ENCODE peak calls at places on chromosomes 11 and 22, in nine cellular contexts. E is HCT116; O is tibial artery; S is mammary epithelial cell; R is kidney; C is CD4-positive, CD25-positive, alpha-beta regulatory T cell; V is neural progenitor cell; N is CD8-positive, alpha-beta T cell; Q is PC-3. B is an unnamed sample. For H3K4me1, the result is how much of the 10 kb centered on the place peaks cover.

GRCh38 chr11:94243571-94244229 is 60.7 kb upstream of the IZUMO1R start:
- DNase-seq in E (no peak), O (no peak), S (no peak), R (no peak), C (no peak), V (no peak), N (no peak), Q (no peak), B (no peak)

GRCh38 chr11:74672956-74673895 is 58.0 kb downstream of the CHRDL2 start:
- DNase-seq in E (no peak), O (peak), S (peak), R (peak), C (no peak), V (no peak), N (no peak), Q (peak), B (no peak)

GRCh38 chr22:32203181-32204105 is 1.4 kb downstream of the RFPL2 start:
- DNase-seq in E (no peak), O (no peak), S (no peak), R (no peak), C (no peak), V (no peak), N (no peak), Q (no peak), B (peak)

GRCh38 chr11:92347404-92347803 is 122.8 kb downstream of the FAT3 start:
- DNase-seq in E (no peak), O (no peak), S (no peak), R (no peak), C (no peak), V (no peak), N (no peak), Q (no peak), B (no peak)

GRCh38 chr22:42324991-42325710 is 54.7 kb upstream of the TCF20 start:
- DNase-seq in E (no peak), O (no peak), S (no peak), R (no peak), C (no peak), V (no peak), N (no peak), Q (no peak), B (peak)

GRCh38 chr11:123251656-123252344 is 56.8 kb upstream of the CLMP start:
- DNase-seq in E (no peak), O (no peak), S (no peak), R (peak), C (no peak), V (no peak), N (no peak), Q (no peak), B (no peak)

GRCh38 chr11:41446107-41446506 is 13.3 kb downstream of the LRRC4C start:
- DNase-seq in E (no peak), O (no peak), S (peak), R (no peak), C (no peak), V (no peak), N (no peak), Q (peak), B (no peak)

GRCh38 chr11:76083563-76084451 is 122.5 kb downstream of the WNT11 start:
- DNase-seq in E (no peak), O (no peak), S (no peak), R (no peak), C (no peak), V (no peak), N (no peak), Q (peak), B (no peak)

GRCh38 chr11:78995166-78995565 is 420.5 kb upstream of the NARS2 start:
- DNase-seq in E (no peak), O (no peak), S (no peak), R (no peak), C (no peak), V (no peak), N (no peak), Q (no peak), B (no peak)

GRCh38 chr11:2834893-2835767 is 50.4 kb downstream of the CDKN1C start:
- DNase-seq in E (no peak), O (no peak), S (peak), R (peak), C (no peak), V (no peak), N (no peak), Q (peak), B (peak)

GRCh38 chr22:19807914-19808872 is 46.5 kb downstream of the GNB1L start:
- DNase-seq in E (no peak), O (peak), S (no peak), R (peak), C (no peak), V (no peak), N (no peak), Q (no peak), B (peak)

GRCh38 chr11:88398372-88399140 is 61.0 kb upstream of the CTSC start:
- DNase-seq in E (peak), O (no peak), S (peak), R (no peak), C (no peak), V (no peak), N (no peak), Q (peak), B (no peak)

GRCh38 chr11:123137496-123138270 is 57.4 kb downstream of the CLMP start:
- DNase-seq in E (no peak), O (peak), S (no peak), R (peak), C (no peak), V (peak), N (no peak), Q (no peak), B (peak)

GRCh38 chr11:61659413-61660196 is 20.6 kb upstream of the DAGLA start:
- DNase-seq in E (no peak), O (no peak), S (no peak), R (no peak), C (no peak), V (no peak), N (no peak), Q (peak), B (no peak)

GRCh38 chr11:75733346-75734107 is 15.9 kb downstream of the MOGAT2 start:
- DNase-seq in E (no peak), O (no peak), S (peak), R (no peak), C (no peak), V (peak), N (no peak), Q (peak), B (peak)

GRCh38 chr11:46800177-46800576 is 45.9 kb downstream of the CKAP5 start:
- DNase-seq in E (no peak), O (no peak), S (no peak), R (no peak), C (no peak), V (no peak), N (no peak), Q (no peak), B (no peak)

GRCh38 chr22:21045585-21046294 is at the start of gene LRRC74B:
- DNase-seq in E (peak), O (peak), S (peak), R (peak), C (peak), V (peak), N (peak), Q (peak), B (peak)

GRCh38 chr11:115645631-115646271 is 141.5 kb upstream of the CADM1 start:
- DNase-seq in E (no peak), O (no peak), S (no peak), R (no peak), C (no peak), V (peak), N (no peak), Q (no peak), B (no peak)

GRCh38 chr22:16774911-16775529 is 50.2 kb downstream of the XKR3 start:
- DNase-seq in E (no peak), O (no peak), S (no peak), R (no peak), C (no peak), V (no peak), N (no peak), Q (no peak), B (no peak)

GRCh38 chr11:123434911-123435310 is 4.8 kb downstream of the GRAMD1B start:
- DNase-seq in E (no peak), O (no peak), S (no peak), R (no peak), C (no peak), V (peak), N (no peak), Q (peak), B (no peak)

GRCh38 chr11:70467196-70468085 is 69.1 kb downstream of the CTTN start:
- DNase-seq in E (peak), O (no peak), S (peak), R (no peak), C (no peak), V (peak), N (peak), Q (peak), B (peak)

GRCh38 chr11:99343117-99343516 is 322.4 kb downstream of the CNTN5 start:
- DNase-seq in E (no peak), O (no peak), S (no peak), R (no peak), C (no peak), V (no peak), N (no peak), Q (no peak), B (no peak)

GRCh38 chr11:47350315-47350714 is 2.2 kb downstream of the MYBPC3 start:
- DNase-seq in E (no peak), O (no peak), S (no peak), R (no peak), C (no peak), V (no peak), N (no peak), Q (no peak), B (peak)

GRCh38 chr11:111918390-111919256 is at the start of gene C11orf52:
- DNase-seq in E (peak), O (no peak), S (peak), R (peak), C (no peak), V (peak), N (no peak), Q (peak), B (no peak)

GRCh38 chr11:121886005-121886739 is 229.8 kb downstream of the BLID start:
- DNase-seq in E (no peak), O (peak), S (no peak), R (no peak), C (no peak), V (no peak), N (no peak), Q (no peak), B (no peak)

GRCh38 chr11:36436084-36436483 is 74.0 kb downstream of the TRAF6 start:
- DNase-seq in E (no peak), O (no peak), S (no peak), R (no peak), C (no peak), V (no peak), N (no peak), Q (no peak), B (no peak)

GRCh38 chr11:34682822-34683221 is 61.9 kb downstream of the EHF start:
- DNase-seq in E (peak), O (no peak), S (peak), R (no peak), C (no peak), V (no peak), N (no peak), Q (peak), B (no peak)

GRCh38 chr11:18540207-18541009 is 13.7 kb upstream of the TSG101 start:
- DNase-seq in E (no peak), O (no peak), S (peak), R (no peak), C (peak), V (peak), N (no peak), Q (peak), B (no peak)

GRCh38 chr22:44968736-44969135 is 41.1 kb downstream of the PHF21B start:
- DNase-seq in E (no peak), O (no peak), S (no peak), R (no peak), C (no peak), V (peak), N (no peak), Q (peak), B (no peak)

GRCh38 chr11:84673753-84674152 is 953.4 kb downstream of the DLG2 start:
- DNase-seq in E (no peak), O (no peak), S (no peak), R (no peak), C (no peak), V (no peak), N (no peak), Q (no peak), B (no peak)

GRCh38 chr11:122305018-122305417 is 189.0 kb upstream of the BLID start:
- DNase-seq in E (no peak), O (no peak), S (no peak), R (no peak), C (no peak), V (no peak), N (no peak), Q (no peak), B (no peak)

GRCh38 chr11:9090488-9091043 is 833 bp downstream of the SCUBE2 start:
- DNase-seq in E (no peak), O (no peak), S (no peak), R (no peak), C (no peak), V (peak), N (no peak), Q (no peak), B (peak)

GRCh38 chr22:40449676-40450035 is 79.3 kb downstream of the SGSM3 start:
- DNase-seq in E (no peak), O (peak), S (peak), R (no peak), C (no peak), V (no peak), N (no peak), Q (no peak), B (no peak)
- H3K4me1 ChIP-seq in E (under half), O (half or more), S (under half), R (under half), C (half or more), V (under half), N (half or more), Q (under half), B (half or more)

GRCh38 chr11:68270334-68271022 is 1.3 kb downstream of the C11orf24 start:
- DNase-seq in E (no peak), O (no peak), S (no peak), R (no peak), C (no peak), V (no peak), N (no peak), Q (peak), B (no peak)
- H3K27ac ChIP-seq in E (peak), O (peak), S (peak), R (peak), C (no peak), V (no peak), N (no peak), Q (peak), B (no peak)

DNA sequence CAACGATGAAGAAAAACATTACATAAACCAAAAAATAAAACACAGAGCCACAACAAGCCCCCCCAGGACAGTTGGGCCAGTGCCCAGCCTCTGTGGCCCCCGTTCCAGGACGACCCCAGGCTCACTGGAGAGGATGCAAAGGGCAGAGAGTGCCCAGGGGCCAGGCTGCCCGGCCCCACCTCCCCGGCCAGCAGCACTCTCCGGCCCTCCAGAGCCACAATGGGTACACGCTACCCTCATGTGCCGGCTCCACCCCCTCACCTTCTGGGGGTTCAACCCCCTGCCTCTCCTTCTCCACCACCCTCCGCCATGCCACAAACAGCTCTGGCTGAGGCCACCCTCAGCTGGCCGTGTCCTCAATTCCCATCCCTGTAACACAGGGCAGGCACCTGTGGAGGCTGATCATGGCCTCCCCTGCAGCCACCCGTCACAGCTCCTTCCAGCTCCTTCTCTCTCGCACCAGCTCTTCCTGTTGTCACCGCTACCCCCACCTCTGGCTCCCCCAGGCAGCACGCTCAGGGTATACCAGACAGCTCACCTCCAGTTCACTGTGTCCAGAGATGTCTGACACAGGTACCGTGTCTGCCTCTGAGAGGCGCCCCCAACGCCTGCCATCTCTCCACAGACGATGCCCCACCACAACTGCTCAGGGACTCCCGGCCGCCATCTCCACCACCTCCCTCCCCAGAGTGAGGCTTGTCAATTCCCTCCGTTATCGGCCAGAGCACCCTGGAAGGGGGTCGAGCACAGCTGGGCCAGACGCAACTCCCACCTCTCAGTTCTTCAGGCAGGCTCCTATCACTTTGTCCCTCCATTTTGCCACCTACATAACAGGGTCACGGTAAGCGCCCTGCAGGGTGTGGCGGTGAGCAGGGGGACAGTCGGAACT is 30.8 kb upstream of the MOB2 start:
- DNase-seq in E (no peak), O (no peak), S (no peak), R (peak), C (no peak), V (no peak), N (no peak), Q (no peak), B (no peak)
- H3K4me1 ChIP-seq in E (under half), O (half or more), S (under half), R (under half), C (under half), V (under half), N (under half), Q (under half), B (half or more)

GRCh38 chr11:118899296-118899688 is 15.6 kb downstream of the CXCR5 start:
- DNase-seq in E (no peak), O (no peak), S (no peak), R (no peak), C (no peak), V (no peak), N (no peak), Q (no peak), B (no peak)
- H3K27ac ChIP-seq in E (no peak), O (peak), S (no peak), R (no peak), C (no peak), V (no peak), N (no peak), Q (no peak), B (no peak)

GRCh38 chr11:8087185-8087584 is 6.2 kb downstream of the TUB start:
- DNase-seq in E (no peak), O (no peak), S (no peak), R (no peak), C (no peak), V (peak), N (no peak), Q (no peak), B (no peak)

GRCh38 chr11:8086571-8086970 is 5.6 kb downstream of the TUB start:
- DNase-seq in E (no peak), O (no peak), S (no peak), R (no peak), C (no peak), V (no peak), N (no peak), Q (no peak), B (no peak)

GRCh38 chr11:8084352-8084751 is 3.3 kb downstream of the TUB start:
- DNase-seq in E (no peak), O (no peak), S (no peak), R (no peak), C (no peak), V (no peak), N (no peak), Q (no peak), B (no peak)

GRCh38 chr11:8085006-8085645 is 4.1 kb downstream of the TUB start:
- DNase-seq in E (no peak), O (no peak), S (no peak), R (no peak), C (no peak), V (no peak), N (no peak), Q (no peak), B (no peak)

GRCh38 chr11:8086001-8086479 is 5.0 kb downstream of the TUB start:
- DNase-seq in E (no peak), O (no peak), S (no peak), R (no peak), C (no peak), V (no peak), N (no peak), Q (no peak), B (no peak)
- H3K4me1 ChIP-seq in E (under half), O (under half), S (under half), R (under half), C (under half), V (under half), N (under half), Q (under half), B (under half)

GRCh38 chr22:38862375-38863329 is 9.4 kb downstream of the CBX6 start:
- DNase-seq in E (no peak), O (peak), S (no peak), R (peak), C (no peak), V (peak), N (no peak), Q (no peak), B (no peak)

GRCh38 chr22:38864361-38865191 is 7.4 kb downstream of the CBX6 start:
- DNase-seq in E (no peak), O (peak), S (no peak), R (no peak), C (no peak), V (no peak), N (no peak), Q (no peak), B (peak)

GRCh38 chr22:38865201-38866023 is 6.6 kb downstream of the CBX6 start:
- DNase-seq in E (no peak), O (peak), S (no peak), R (no peak), C (no peak), V (no peak), N (no peak), Q (no peak), B (peak)

GRCh38 chr22:38861927-38862326 is 10.1 kb downstream of the CBX6 start:
- DNase-seq in E (no peak), O (peak), S (no peak), R (no peak), C (no peak), V (no peak), N (no peak), Q (no peak), B (no peak)

DNA sequence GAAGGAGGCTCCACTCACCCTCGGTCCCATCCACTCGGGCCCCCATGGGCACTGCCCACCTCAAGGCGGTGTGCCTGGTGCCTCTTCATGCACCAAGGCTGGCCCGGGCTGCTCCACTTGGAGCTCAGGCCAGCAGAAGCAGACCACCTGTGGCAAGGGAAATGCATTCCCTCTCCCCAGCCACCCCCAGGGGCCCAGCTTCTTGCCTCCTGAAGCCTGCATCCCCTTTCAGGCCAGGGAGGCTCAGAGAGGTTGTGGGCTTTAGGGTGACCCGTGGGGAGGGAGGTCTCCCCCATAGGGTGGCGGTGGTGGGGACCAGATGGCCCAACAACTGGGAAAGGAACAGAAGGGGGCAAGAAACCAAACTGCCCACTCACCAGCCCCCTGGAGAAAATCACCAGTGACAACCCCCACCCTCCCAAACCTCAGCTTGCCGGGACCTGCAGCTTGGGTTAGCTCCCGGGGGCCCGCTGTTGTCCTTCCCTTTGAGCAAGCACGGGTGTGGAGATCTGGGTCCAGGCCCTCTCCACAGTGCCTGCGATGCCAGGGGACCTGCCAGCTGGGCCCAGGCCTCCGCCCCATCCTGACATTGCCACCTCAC is 8.4 kb downstream of the CBX6 start:
- DNase-seq in E (no peak), O (peak), S (no peak), R (no peak), C (no peak), V (no peak), N (no peak), Q (no peak), B (peak)
- H3K27ac ChIP-seq in E (no peak), O (peak), S (no peak), R (no peak), C (no peak), V (no peak), N (no peak), Q (no peak), B (no peak)